ENCODE peak calls at places on chromosome 14, in five cellular contexts. T, A, W, Y and U are unnamed samples.

GRCh38 chr14:68975667-68976066 is 3.4 kb downstream of the ACTN1 start:
- DNase-seq in T (no peak), A (no peak), W (no peak), Y (no peak), U (no peak)

GRCh38 chr14:103121846-103122577 is 1.2 kb upstream of the TNFAIP2 start:
- DNase-seq in T (peak), A (peak), W (no peak), Y (peak), U (peak)

GRCh38 chr14:93035917-93036651 is 79.6 kb downstream of the ITPK1 start:
- DNase-seq in T (no peak), A (no peak), W (no peak), Y (no peak), U (no peak)

GRCh38 chr14:93657875-93658274 is 130.4 kb downstream of the PRIMA1 start:
- DNase-seq in T (no peak), A (no peak), W (no peak), Y (no peak), U (no peak)

GRCh38 chr14:69459122-69459521 is 25.4 kb upstream of the PLEKHD1 start:
- DNase-seq in T (no peak), A (no peak), W (no peak), Y (no peak), U (no peak)

GRCh38 chr14:65251213-65251612 is 148.9 kb upstream of the MAX start:
- DNase-seq in T (peak), A (no peak), W (no peak), Y (no peak), U (no peak)

GRCh38 chr14:88049271-88049670 is 44.3 kb downstream of the GPR65 start:
- DNase-seq in T (no peak), A (no peak), W (no peak), Y (no peak), U (no peak)

GRCh38 chr14:104063998-104064397 is 21.5 kb upstream of the ASPG start:
- DNase-seq in T (no peak), A (no peak), W (no peak), Y (no peak), U (no peak)

GRCh38 chr14:94098359-94098758 is 12.2 kb upstream of the IFI27 start:
- DNase-seq in T (no peak), A (no peak), W (no peak), Y (no peak), U (no peak)

GRCh38 chr14:50319721-50320120 is 7.6 kb downstream of the DMAC2L start:
- DNase-seq in T (no peak), A (no peak), W (no peak), Y (no peak), U (no peak)

GRCh38 chr14:74649673-74650072 is 37.6 kb upstream of the LTBP2 start:
- DNase-seq in T (no peak), A (no peak), W (no peak), Y (no peak), U (no peak)

GRCh38 chr14:106055257-106055656 is 528.9 kb downstream of the TMEM121 start:
- DNase-seq in T (no peak), A (no peak), W (no peak), Y (no peak), U (no peak)

GRCh38 chr14:61562321-61563161 is 132.8 kb upstream of the HIF1A start:
- DNase-seq in T (peak), A (no peak), W (no peak), Y (peak), U (no peak)

GRCh38 chr14:64673748-64674147 is 30.5 kb upstream of the PLEKHG3 start:
- DNase-seq in T (no peak), A (no peak), W (no peak), Y (no peak), U (no peak)

GRCh38 chr14:67137744-67138371 is 51.4 kb upstream of the GARIN2 start:
- DNase-seq in T (peak), A (no peak), W (peak), Y (no peak), U (peak)

GRCh38 chr14:61642246-61642982 is 52.9 kb upstream of the HIF1A start:
- DNase-seq in T (no peak), A (no peak), W (no peak), Y (no peak), U (no peak)

GRCh38 chr14:32621585-32621984 is 292.5 kb downstream of the AKAP6 start:
- DNase-seq in T (no peak), A (no peak), W (no peak), Y (no peak), U (no peak)

GRCh38 chr14:53462931-53463778 is 310.0 kb upstream of the DDHD1 start:
- DNase-seq in T (no peak), A (peak), W (no peak), Y (no peak), U (no peak)

GRCh38 chr14:100851946-100852620 is 26.2 kb downstream of the MEG3 start:
- DNase-seq in T (no peak), A (no peak), W (no peak), Y (no peak), U (no peak)

GRCh38 chr14:51067306-51067705 is 27.6 kb downstream of the TRIM9 start:
- DNase-seq in T (no peak), A (no peak), W (no peak), Y (no peak), U (no peak)

GRCh38 chr14:93276031-93276716 is 56.7 kb downstream of the BTBD7 start:
- DNase-seq in T (no peak), A (no peak), W (no peak), Y (no peak), U (no peak)